ENCODE peak calls at places on chromosomes 4 and X, in nine cellular contexts. One of them, this sample, is unnamed.

GRCh38 chrX:80430826-80431501 is 10.7 kb downstream of the TENT5D start:
- DNase-seq in cardiac muscle cell: no peak
- DNase-seq in adrenal gland: no peak
- DNase-seq in gastrocnemius medialis: no peak
- DNase-seq in astrocyte of the spinal cord: no peak
- DNase-seq in mammary epithelial cell: no peak
- DNase-seq in neural progenitor cell: peak
- DNase-seq in GM12865: peak
- DNase-seq in ovary: no peak
- DNase-seq in this sample: no peak

GRCh38 chrX:45767021-45767491 is 566.4 kb upstream of the DIPK2B start:
- DNase-seq in mammary epithelial cell: peak
- DNase-seq in astrocyte of the spinal cord: peak
- DNase-seq in cardiac muscle cell: no peak
- DNase-seq in neural progenitor cell: no peak
- DNase-seq in adrenal gland: no peak
- DNase-seq in gastrocnemius medialis: no peak
- DNase-seq in GM12865: no peak
- DNase-seq in ovary: no peak
- DNase-seq in this sample: no peak

GRCh38 chr4:3340703-3341088 is 47.9 kb downstream of the RGS12 start:
- DNase-seq in mammary epithelial cell: peak
- DNase-seq in cardiac muscle cell: no peak
- DNase-seq in gastrocnemius medialis: peak
- DNase-seq in adrenal gland: peak
- DNase-seq in neural progenitor cell: no peak
- DNase-seq in GM12865: no peak
- DNase-seq in astrocyte of the spinal cord: no peak
- DNase-seq in ovary: no peak
- DNase-seq in this sample: no peak

GRCh38 chr4:120858776-120859175 is 63.8 kb downstream of the PRDM5 start:
- DNase-seq in GM12865: no peak
- DNase-seq in neural progenitor cell: no peak
- DNase-seq in gastrocnemius medialis: no peak
- DNase-seq in astrocyte of the spinal cord: no peak
- DNase-seq in mammary epithelial cell: peak
- DNase-seq in cardiac muscle cell: no peak
- DNase-seq in ovary: no peak
- DNase-seq in adrenal gland: no peak
- DNase-seq in this sample: no peak

GRCh38 chr4:187179086-187180070 is 455.7 kb upstream of the FAT1 start:
- DNase-seq in ovary: no peak
- DNase-seq in adrenal gland: no peak
- DNase-seq in neural progenitor cell: peak
- DNase-seq in mammary epithelial cell: no peak
- DNase-seq in GM12865: no peak
- DNase-seq in cardiac muscle cell: peak
- DNase-seq in gastrocnemius medialis: no peak
- DNase-seq in astrocyte of the spinal cord: peak
- DNase-seq in this sample: no peak

GRCh38 chrX:53479295-53479694 is 45.1 kb upstream of the HSD17B10 start:
- DNase-seq in astrocyte of the spinal cord: no peak
- DNase-seq in neural progenitor cell: peak
- DNase-seq in gastrocnemius medialis: no peak
- DNase-seq in adrenal gland: no peak
- DNase-seq in ovary: no peak
- DNase-seq in GM12865: peak
- DNase-seq in mammary epithelial cell: peak
- DNase-seq in cardiac muscle cell: no peak
- DNase-seq in this sample: no peak

GRCh38 chr4:169821402-169821801 is 63.7 kb upstream of the HPF1 start:
- DNase-seq in GM12865: no peak
- DNase-seq in ovary: no peak
- DNase-seq in cardiac muscle cell: no peak
- DNase-seq in astrocyte of the spinal cord: no peak
- DNase-seq in adrenal gland: no peak
- DNase-seq in neural progenitor cell: no peak
- DNase-seq in gastrocnemius medialis: no peak
- DNase-seq in mammary epithelial cell: no peak
- DNase-seq in this sample: no peak

GRCh38 chr4:125547842-125548241 is 233.1 kb downstream of the FAT4 start:
- DNase-seq in cardiac muscle cell: no peak
- DNase-seq in mammary epithelial cell: no peak
- DNase-seq in GM12865: no peak
- DNase-seq in neural progenitor cell: no peak
- DNase-seq in ovary: no peak
- DNase-seq in gastrocnemius medialis: no peak
- DNase-seq in astrocyte of the spinal cord: peak
- DNase-seq in adrenal gland: no peak
- DNase-seq in this sample: no peak

GRCh38 chr4:151865327-151865726 is 104.5 kb upstream of the GATB start:
- DNase-seq in gastrocnemius medialis: peak
- DNase-seq in GM12865: no peak
- DNase-seq in mammary epithelial cell: no peak
- DNase-seq in astrocyte of the spinal cord: no peak
- DNase-seq in ovary: peak
- DNase-seq in neural progenitor cell: no peak
- DNase-seq in cardiac muscle cell: no peak
- DNase-seq in adrenal gland: peak
- DNase-seq in this sample: no peak

GRCh38 chrX:29090811-29091210 is 503.6 kb downstream of the IL1RAPL1 start:
- DNase-seq in GM12865: no peak
- DNase-seq in adrenal gland: no peak
- DNase-seq in ovary: no peak
- DNase-seq in astrocyte of the spinal cord: peak
- DNase-seq in gastrocnemius medialis: no peak
- DNase-seq in mammary epithelial cell: no peak
- DNase-seq in cardiac muscle cell: peak
- DNase-seq in neural progenitor cell: peak
- DNase-seq in this sample: no peak

GRCh38 chr4:83259586-83259985 is 25.0 kb downstream of the COQ2 start:
- DNase-seq in neural progenitor cell: no peak
- DNase-seq in adrenal gland: no peak
- DNase-seq in gastrocnemius medialis: no peak
- DNase-seq in GM12865: peak
- DNase-seq in astrocyte of the spinal cord: no peak
- DNase-seq in mammary epithelial cell: no peak
- DNase-seq in ovary: no peak
- DNase-seq in cardiac muscle cell: no peak
- DNase-seq in this sample: no peak

GRCh38 chr4:165502919-165503907 is 124.4 kb downstream of the CPE start:
- DNase-seq in astrocyte of the spinal cord: peak
- DNase-seq in mammary epithelial cell: peak
- DNase-seq in gastrocnemius medialis: no peak
- DNase-seq in cardiac muscle cell: no peak
- DNase-seq in GM12865: no peak
- DNase-seq in ovary: no peak
- DNase-seq in neural progenitor cell: no peak
- DNase-seq in adrenal gland: no peak
- DNase-seq in this sample: peak

GRCh38 chr4:163595590-163595989 is 101.1 kb downstream of the TMA16 start:
- DNase-seq in adrenal gland: no peak
- DNase-seq in astrocyte of the spinal cord: no peak
- DNase-seq in GM12865: no peak
- DNase-seq in cardiac muscle cell: no peak
- DNase-seq in ovary: no peak
- DNase-seq in gastrocnemius medialis: no peak
- DNase-seq in neural progenitor cell: no peak
- DNase-seq in mammary epithelial cell: no peak
- DNase-seq in this sample: no peak

GRCh38 chr4:954211-955020 is 19.0 kb downstream of the DGKQ start:
- DNase-seq in GM12865: no peak
- DNase-seq in gastrocnemius medialis: no peak
- DNase-seq in astrocyte of the spinal cord: no peak
- DNase-seq in neural progenitor cell: no peak
- DNase-seq in ovary: no peak
- DNase-seq in cardiac muscle cell: no peak
- DNase-seq in mammary epithelial cell: no peak
- DNase-seq in adrenal gland: no peak
- DNase-seq in this sample: no peak

GRCh38 chrX:69968956-69969355 is 80.8 kb downstream of the AWAT2 start:
- DNase-seq in ovary: no peak
- DNase-seq in neural progenitor cell: no peak
- DNase-seq in adrenal gland: no peak
- DNase-seq in gastrocnemius medialis: no peak
- DNase-seq in mammary epithelial cell: no peak
- DNase-seq in astrocyte of the spinal cord: no peak
- DNase-seq in GM12865: no peak
- DNase-seq in cardiac muscle cell: no peak
- DNase-seq in this sample: no peak

GRCh38 chr4:174215055-174215454 is 68.4 kb downstream of the FBXO8 start:
- DNase-seq in neural progenitor cell: no peak
- DNase-seq in cardiac muscle cell: no peak
- DNase-seq in gastrocnemius medialis: no peak
- DNase-seq in ovary: no peak
- DNase-seq in adrenal gland: no peak
- DNase-seq in GM12865: no peak
- DNase-seq in astrocyte of the spinal cord: no peak
- DNase-seq in mammary epithelial cell: no peak
- DNase-seq in this sample: no peak

GRCh38 chr4:174215936-174216699 is 67.3 kb downstream of the FBXO8 start:
- DNase-seq in neural progenitor cell: peak
- DNase-seq in astrocyte of the spinal cord: no peak
- DNase-seq in cardiac muscle cell: peak
- DNase-seq in ovary: no peak
- DNase-seq in adrenal gland: no peak
- DNase-seq in gastrocnemius medialis: no peak
- DNase-seq in GM12865: no peak
- DNase-seq in mammary epithelial cell: no peak
- DNase-seq in this sample: no peak

GRCh38 chr4:174217273-174218126 is 66.0 kb downstream of the FBXO8 start:
- DNase-seq in gastrocnemius medialis: no peak
- DNase-seq in adrenal gland: peak
- DNase-seq in mammary epithelial cell: peak
- DNase-seq in GM12865: no peak
- DNase-seq in ovary: peak
- DNase-seq in cardiac muscle cell: peak
- DNase-seq in neural progenitor cell: peak
- DNase-seq in astrocyte of the spinal cord: peak
- DNase-seq in this sample: no peak

GRCh38 chr4:174218127-174218790 is 65.2 kb downstream of the FBXO8 start:
- DNase-seq in cardiac muscle cell: no peak
- DNase-seq in adrenal gland: no peak
- DNase-seq in GM12865: no peak
- DNase-seq in ovary: no peak
- DNase-seq in neural progenitor cell: peak
- DNase-seq in astrocyte of the spinal cord: no peak
- DNase-seq in gastrocnemius medialis: no peak
- DNase-seq in mammary epithelial cell: no peak
- DNase-seq in this sample: no peak

GRCh38 chr4:174216935-174217272 is 66.6 kb downstream of the FBXO8 start:
- DNase-seq in cardiac muscle cell: no peak
- DNase-seq in ovary: no peak
- DNase-seq in neural progenitor cell: peak
- DNase-seq in mammary epithelial cell: no peak
- DNase-seq in adrenal gland: no peak
- DNase-seq in gastrocnemius medialis: no peak
- DNase-seq in GM12865: no peak
- DNase-seq in astrocyte of the spinal cord: no peak
- DNase-seq in this sample: no peak
- H3K4me3 ChIP-seq in cardiac muscle cell: peak
- H3K4me3 ChIP-seq in ovary: no peak
- H3K4me3 ChIP-seq in neural progenitor cell: no peak
- H3K4me3 ChIP-seq in mammary epithelial cell: no peak
- H3K4me3 ChIP-seq in adrenal gland: no peak
- H3K4me3 ChIP-seq in gastrocnemius medialis: no peak
- H3K4me3 ChIP-seq in GM12865: no peak
- H3K4me3 ChIP-seq in astrocyte of the spinal cord: no peak
- H3K4me3 ChIP-seq in this sample: peak

DNA sequence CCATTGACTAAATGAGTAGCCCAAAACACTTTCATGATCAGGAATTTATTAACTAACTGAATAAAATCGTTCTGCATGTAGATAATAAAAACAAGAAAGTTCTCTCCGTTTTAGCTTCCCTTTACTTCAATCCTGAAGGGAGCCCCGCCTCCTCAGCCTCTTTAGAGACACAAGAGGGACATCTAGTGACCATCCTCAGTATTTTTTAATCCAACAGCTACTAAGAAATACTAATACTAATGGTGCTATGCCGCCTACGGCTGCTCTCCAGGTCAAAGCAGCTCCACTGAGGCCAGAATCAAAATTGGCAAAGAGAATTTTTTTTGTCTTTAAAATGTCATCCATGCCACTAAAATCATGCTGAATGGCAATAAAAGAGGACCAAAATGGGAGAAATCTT is 3.2 kb upstream of the PCDH19 start:
- DNase-seq in cardiac muscle cell: peak
- DNase-seq in ovary: peak
- DNase-seq in GM12865: peak
- DNase-seq in astrocyte of the spinal cord: peak
- DNase-seq in neural progenitor cell: peak
- DNase-seq in mammary epithelial cell: peak
- DNase-seq in adrenal gland: peak
- DNase-seq in gastrocnemius medialis: no peak
- DNase-seq in this sample: no peak
- TF ChIP-seq CTCF in cardiac muscle cell: peak
- TF ChIP-seq CTCF in ovary: peak
- TF ChIP-seq CTCF in GM12865: peak
- TF ChIP-seq CTCF in astrocyte of the spinal cord: peak
- TF ChIP-seq CTCF in neural progenitor cell: peak
- TF ChIP-seq CTCF in mammary epithelial cell: peak
- TF ChIP-seq CTCF in adrenal gland: peak
- TF ChIP-seq CTCF in gastrocnemius medialis: peak
- TF ChIP-seq CTCF in this sample: peak

GRCh38 chr4:114538012-114538617 is 60.5 kb upstream of the UGT8 start:
- DNase-seq in GM12865: no peak
- DNase-seq in neural progenitor cell: no peak
- DNase-seq in cardiac muscle cell: no peak
- DNase-seq in ovary: no peak
- DNase-seq in mammary epithelial cell: no peak
- DNase-seq in adrenal gland: no peak
- DNase-seq in gastrocnemius medialis: no peak
- DNase-seq in astrocyte of the spinal cord: no peak
- DNase-seq in this sample: no peak
- H3K4me3 ChIP-seq in GM12865: no peak
- H3K4me3 ChIP-seq in neural progenitor cell: no peak
- H3K4me3 ChIP-seq in cardiac muscle cell: no peak
- H3K4me3 ChIP-seq in ovary: no peak
- H3K4me3 ChIP-seq in mammary epithelial cell: no peak
- H3K4me3 ChIP-seq in adrenal gland: no peak
- H3K4me3 ChIP-seq in gastrocnemius medialis: no peak
- H3K4me3 ChIP-seq in astrocyte of the spinal cord: no peak
- H3K4me3 ChIP-seq in this sample: no peak

GRCh38 chrX:108704839-108705238 is 31.5 kb downstream of the IRS4 start:
- DNase-seq in GM12865: no peak
- DNase-seq in adrenal gland: no peak
- DNase-seq in ovary: no peak
- DNase-seq in gastrocnemius medialis: no peak
- DNase-seq in astrocyte of the spinal cord: no peak
- DNase-seq in cardiac muscle cell: no peak
- DNase-seq in neural progenitor cell: no peak
- DNase-seq in mammary epithelial cell: no peak
- DNase-seq in this sample: no peak

GRCh38 chrX:108696690-108697089 is 39.7 kb downstream of the IRS4 start:
- DNase-seq in GM12865: no peak
- DNase-seq in neural progenitor cell: no peak
- DNase-seq in adrenal gland: no peak
- DNase-seq in cardiac muscle cell: no peak
- DNase-seq in gastrocnemius medialis: no peak
- DNase-seq in mammary epithelial cell: peak
- DNase-seq in astrocyte of the spinal cord: no peak
- DNase-seq in ovary: no peak
- DNase-seq in this sample: no peak

GRCh38 chrX:108701633-108702032 is 34.7 kb downstream of the IRS4 start:
- DNase-seq in mammary epithelial cell: no peak
- DNase-seq in neural progenitor cell: no peak
- DNase-seq in GM12865: no peak
- DNase-seq in gastrocnemius medialis: no peak
- DNase-seq in adrenal gland: no peak
- DNase-seq in astrocyte of the spinal cord: no peak
- DNase-seq in cardiac muscle cell: no peak
- DNase-seq in ovary: no peak
- DNase-seq in this sample: no peak

GRCh38 chrX:108699368-108699767 is 37.0 kb downstream of the IRS4 start:
- DNase-seq in cardiac muscle cell: peak
- DNase-seq in astrocyte of the spinal cord: peak
- DNase-seq in gastrocnemius medialis: no peak
- DNase-seq in GM12865: peak
- DNase-seq in adrenal gland: no peak
- DNase-seq in ovary: no peak
- DNase-seq in neural progenitor cell: peak
- DNase-seq in mammary epithelial cell: peak
- DNase-seq in this sample: no peak
- TF ChIP-seq CTCF in cardiac muscle cell: peak
- TF ChIP-seq CTCF in astrocyte of the spinal cord: peak
- TF ChIP-seq CTCF in gastrocnemius medialis: no peak
- TF ChIP-seq CTCF in GM12865: peak
- TF ChIP-seq CTCF in adrenal gland: no peak
- TF ChIP-seq CTCF in ovary: no peak
- TF ChIP-seq CTCF in neural progenitor cell: peak
- TF ChIP-seq CTCF in mammary epithelial cell: peak
- TF ChIP-seq CTCF in this sample: peak